ENCODE peak calls at places on chromosomes 3 and 15, in seven cellular contexts. U is HT-29; T is substantia nigra; Q is nucleus accumbens; L is activated naive CD8-positive, alpha-beta T cell treated with anti-CD3 and anti-CD28 coated beads, Interleukin-2, amount 50 U/mL, for 16 hours; A is endothelial cell; E is WTC11. B is an unnamed sample.

GRCh38 chr3:77524467-77524866 is 484.6 kb downstream of the ROBO2 start:
- DNase-seq in U (no peak), T (no peak), Q (no peak), L (no peak), A (no peak), E (no peak), B (no peak)

GRCh38 chr3:119831022-119831421 is 49.1 kb downstream of the NR1I2 start:
- DNase-seq in U (peak; percentile 25), T (no peak), Q (no peak), L (no peak), A (no peak), E (no peak), B (no peak)

GRCh38 chr15:99509686-99510461 is 55.9 kb upstream of the MEF2A start:
- DNase-seq in U (no peak), T (no peak), Q (no peak), L (no peak), A (no peak), E (no peak), B (no peak)

GRCh38 chr15:52163321-52164190 is 27.6 kb downstream of the GNB5 start:
- DNase-seq in U (no peak), T (no peak), Q (no peak), L (no peak), A (peak; percentile 41), E (peak; percentile 80), B (no peak)

GRCh38 chr3:188276366-188276765 is 122.4 kb downstream of the LPP start:
- DNase-seq in U (no peak), T (no peak), Q (no peak), L (no peak), A (no peak), E (no peak), B (no peak)

GRCh38 chr3:113124256-113124830 is 87.0 kb upstream of the BOC start:
- DNase-seq in U (no peak), T (no peak), Q (no peak), L (no peak), A (no peak), E (no peak), B (no peak)

GRCh38 chr3:72035606-72036005 is 250.7 kb upstream of the PROK2 start:
- DNase-seq in U (no peak), T (no peak), Q (no peak), L (no peak), A (no peak), E (no peak), B (no peak)

GRCh38 chr3:61638721-61639120 is 77.3 kb downstream of the PTPRG start:
- DNase-seq in U (no peak), T (no peak), Q (no peak), L (no peak), A (no peak), E (no peak), B (no peak)

GRCh38 chr15:89369548-89369947 is 34.9 kb upstream of the POLG start:
- DNase-seq in U (no peak), T (no peak), Q (no peak), L (no peak), A (no peak), E (no peak), B (no peak)

GRCh38 chr15:51735611-51736010 is 1.8 kb downstream of the LYSMD2 start:
- DNase-seq in U (no peak), T (no peak), Q (no peak), L (no peak), A (no peak), E (no peak), B (no peak)

GRCh38 chr3:8182904-8183303 is 318.7 kb upstream of the LMCD1 start:
- DNase-seq in U (no peak), T (no peak), Q (no peak), L (no peak), A (no peak), E (no peak), B (no peak)

GRCh38 chr15:31338318-31338878 is 11.8 kb downstream of the KLF13 start:
- DNase-seq in U (no peak), T (no peak), Q (no peak), L (no peak), A (no peak), E (no peak), B (no peak)

GRCh38 chr3:123096701-123097100 is 29.9 kb downstream of the PDIA5 start:
- DNase-seq in U (no peak), T (peak; percentile 68), Q (peak; percentile 43), L (no peak), A (no peak), E (no peak), B (no peak)

B was measured in T-cell.